ENCODE peak calls at places on chromosomes 1 and 21, in nine cellular contexts. One of them, this sample, is unnamed.

GRCh38 chr1:177898377-177898648 is 71.5 kb downstream of the SEC16B start:
- DNase-seq in upper lobe of right lung: no peak
- DNase-seq in trophoblast cell: no peak
- DNase-seq in Peyer's patch: no peak
- DNase-seq in SJSA1: no peak
- DNase-seq in CD8-positive, alpha-beta T cell: no peak
- DNase-seq in heart left ventricle: no peak
- DNase-seq in uterus: no peak
- DNase-seq in CD8-positive, alpha-beta memory T cell: no peak
- DNase-seq in this sample: no peak

GRCh38 chr1:159828916-159829634 is 2.4 kb downstream of the SLAMF8 start:
- DNase-seq in upper lobe of right lung: peak
- DNase-seq in trophoblast cell: peak
- DNase-seq in Peyer's patch: peak
- DNase-seq in SJSA1: no peak
- DNase-seq in CD8-positive, alpha-beta T cell: no peak
- DNase-seq in heart left ventricle: peak
- DNase-seq in uterus: no peak
- DNase-seq in CD8-positive, alpha-beta memory T cell: no peak
- DNase-seq in this sample: no peak

GRCh38 chr1:8571200-8571984 is 246.0 kb downstream of the RERE start:
- DNase-seq in upper lobe of right lung: no peak
- DNase-seq in trophoblast cell: peak
- DNase-seq in Peyer's patch: no peak
- DNase-seq in SJSA1: no peak
- DNase-seq in CD8-positive, alpha-beta T cell: no peak
- DNase-seq in heart left ventricle: no peak
- DNase-seq in uterus: peak
- DNase-seq in CD8-positive, alpha-beta memory T cell: no peak
- DNase-seq in this sample: peak

GRCh38 chr1:69421286-69421685 is 146.4 kb upstream of the LRRC7 start:
- DNase-seq in upper lobe of right lung: no peak
- DNase-seq in trophoblast cell: no peak
- DNase-seq in Peyer's patch: no peak
- DNase-seq in SJSA1: peak
- DNase-seq in CD8-positive, alpha-beta T cell: no peak
- DNase-seq in heart left ventricle: no peak
- DNase-seq in uterus: no peak
- DNase-seq in CD8-positive, alpha-beta memory T cell: no peak
- DNase-seq in this sample: no peak

GRCh38 chr1:161261859-161262225 is 3.3 kb downstream of the PCP4L1 start:
- DNase-seq in upper lobe of right lung: no peak
- DNase-seq in trophoblast cell: no peak
- DNase-seq in Peyer's patch: no peak
- DNase-seq in SJSA1: no peak
- DNase-seq in CD8-positive, alpha-beta T cell: no peak
- DNase-seq in heart left ventricle: no peak
- DNase-seq in uterus: no peak
- DNase-seq in CD8-positive, alpha-beta memory T cell: no peak
- DNase-seq in this sample: no peak

GRCh38 chr1:207829576-207829975 is 77.7 kb downstream of the CD46 start:
- DNase-seq in upper lobe of right lung: no peak
- DNase-seq in trophoblast cell: no peak
- DNase-seq in Peyer's patch: no peak
- DNase-seq in SJSA1: no peak
- DNase-seq in CD8-positive, alpha-beta T cell: no peak
- DNase-seq in heart left ventricle: no peak
- DNase-seq in uterus: no peak
- DNase-seq in CD8-positive, alpha-beta memory T cell: no peak
- DNase-seq in this sample: no peak

GRCh38 chr1:22341791-22342605 is 109.7 kb upstream of the ZBTB40 start:
- DNase-seq in upper lobe of right lung: no peak
- DNase-seq in trophoblast cell: peak
- DNase-seq in Peyer's patch: no peak
- DNase-seq in SJSA1: no peak
- DNase-seq in CD8-positive, alpha-beta T cell: no peak
- DNase-seq in heart left ventricle: no peak
- DNase-seq in uterus: no peak
- DNase-seq in CD8-positive, alpha-beta memory T cell: no peak
- DNase-seq in this sample: no peak

GRCh38 chr21:44919913-44920693 is 596 bp downstream of the ITGB2 start:
- DNase-seq in upper lobe of right lung: peak
- DNase-seq in trophoblast cell: no peak
- DNase-seq in Peyer's patch: no peak
- DNase-seq in SJSA1: no peak
- DNase-seq in CD8-positive, alpha-beta T cell: peak
- DNase-seq in heart left ventricle: no peak
- DNase-seq in uterus: no peak
- DNase-seq in CD8-positive, alpha-beta memory T cell: no peak
- DNase-seq in this sample: no peak

GRCh38 chr1:110383311-110383990 is 7.4 kb downstream of the SLC16A4 start:
- DNase-seq in upper lobe of right lung: no peak
- DNase-seq in trophoblast cell: no peak
- DNase-seq in Peyer's patch: no peak
- DNase-seq in SJSA1: no peak
- DNase-seq in CD8-positive, alpha-beta T cell: no peak
- DNase-seq in heart left ventricle: no peak
- DNase-seq in uterus: no peak
- DNase-seq in CD8-positive, alpha-beta memory T cell: no peak
- DNase-seq in this sample: no peak

GRCh38 chr1:202462342-202463076 is 114.0 kb downstream of the PPP1R12B start:
- DNase-seq in upper lobe of right lung: no peak
- DNase-seq in trophoblast cell: no peak
- DNase-seq in Peyer's patch: no peak
- DNase-seq in SJSA1: no peak
- DNase-seq in CD8-positive, alpha-beta T cell: no peak
- DNase-seq in heart left ventricle: peak
- DNase-seq in uterus: no peak
- DNase-seq in CD8-positive, alpha-beta memory T cell: no peak
- DNase-seq in this sample: no peak

GRCh38 chr1:66867501-66867900 is 57.2 kb downstream of the DNAI4 start:
- DNase-seq in upper lobe of right lung: no peak
- DNase-seq in trophoblast cell: peak
- DNase-seq in Peyer's patch: no peak
- DNase-seq in SJSA1: no peak
- DNase-seq in CD8-positive, alpha-beta T cell: no peak
- DNase-seq in heart left ventricle: no peak
- DNase-seq in uterus: no peak
- DNase-seq in CD8-positive, alpha-beta memory T cell: no peak
- DNase-seq in this sample: no peak

GRCh38 chr1:25577151-25577920 is 33.9 kb downstream of the LDLRAP1 start:
- DNase-seq in upper lobe of right lung: no peak
- DNase-seq in trophoblast cell: no peak
- DNase-seq in Peyer's patch: no peak
- DNase-seq in SJSA1: no peak
- DNase-seq in CD8-positive, alpha-beta T cell: no peak
- DNase-seq in heart left ventricle: no peak
- DNase-seq in uterus: no peak
- DNase-seq in CD8-positive, alpha-beta memory T cell: no peak
- DNase-seq in this sample: no peak

GRCh38 chr1:117655220-117655577 is 49.4 kb downstream of the TENT5C start:
- DNase-seq in upper lobe of right lung: no peak
- DNase-seq in trophoblast cell: peak
- DNase-seq in Peyer's patch: peak
- DNase-seq in SJSA1: no peak
- DNase-seq in CD8-positive, alpha-beta T cell: no peak
- DNase-seq in heart left ventricle: no peak
- DNase-seq in uterus: no peak
- DNase-seq in CD8-positive, alpha-beta memory T cell: no peak
- DNase-seq in this sample: peak

GRCh38 chr1:117656202-117656641 is 50.4 kb downstream of the TENT5C start:
- DNase-seq in upper lobe of right lung: no peak
- DNase-seq in trophoblast cell: no peak
- DNase-seq in Peyer's patch: peak
- DNase-seq in SJSA1: no peak
- DNase-seq in CD8-positive, alpha-beta T cell: peak
- DNase-seq in heart left ventricle: no peak
- DNase-seq in uterus: no peak
- DNase-seq in CD8-positive, alpha-beta memory T cell: peak
- DNase-seq in this sample: no peak

GRCh38 chr1:117653195-117653594 is 47.3 kb downstream of the TENT5C start:
- DNase-seq in upper lobe of right lung: no peak
- DNase-seq in trophoblast cell: no peak
- DNase-seq in Peyer's patch: peak
- DNase-seq in SJSA1: no peak
- DNase-seq in CD8-positive, alpha-beta T cell: no peak
- DNase-seq in heart left ventricle: no peak
- DNase-seq in uterus: no peak
- DNase-seq in CD8-positive, alpha-beta memory T cell: no peak
- DNase-seq in this sample: no peak

GRCh38 chr1:117653732-117654484 is 48.1 kb downstream of the TENT5C start:
- DNase-seq in upper lobe of right lung: no peak
- DNase-seq in trophoblast cell: no peak
- DNase-seq in Peyer's patch: peak
- DNase-seq in SJSA1: no peak
- DNase-seq in CD8-positive, alpha-beta T cell: no peak
- DNase-seq in heart left ventricle: no peak
- DNase-seq in uterus: no peak
- DNase-seq in CD8-positive, alpha-beta memory T cell: peak
- DNase-seq in this sample: no peak

GRCh38 chr1:117654485-117655219 is 48.8 kb downstream of the TENT5C start:
- DNase-seq in upper lobe of right lung: no peak
- DNase-seq in trophoblast cell: peak
- DNase-seq in Peyer's patch: peak
- DNase-seq in SJSA1: no peak
- DNase-seq in CD8-positive, alpha-beta T cell: no peak
- DNase-seq in heart left ventricle: no peak
- DNase-seq in uterus: no peak
- DNase-seq in CD8-positive, alpha-beta memory T cell: peak
- DNase-seq in this sample: no peak
- H3K27ac ChIP-seq in upper lobe of right lung: no peak
- H3K27ac ChIP-seq in trophoblast cell: no peak
- H3K27ac ChIP-seq in Peyer's patch: peak
- H3K27ac ChIP-seq in SJSA1: no peak
- H3K27ac ChIP-seq in CD8-positive, alpha-beta T cell: no peak
- H3K27ac ChIP-seq in heart left ventricle: no peak
- H3K27ac ChIP-seq in uterus: no peak
- H3K27ac ChIP-seq in CD8-positive, alpha-beta memory T cell: peak
- H3K27ac ChIP-seq in this sample: peak

DNA sequence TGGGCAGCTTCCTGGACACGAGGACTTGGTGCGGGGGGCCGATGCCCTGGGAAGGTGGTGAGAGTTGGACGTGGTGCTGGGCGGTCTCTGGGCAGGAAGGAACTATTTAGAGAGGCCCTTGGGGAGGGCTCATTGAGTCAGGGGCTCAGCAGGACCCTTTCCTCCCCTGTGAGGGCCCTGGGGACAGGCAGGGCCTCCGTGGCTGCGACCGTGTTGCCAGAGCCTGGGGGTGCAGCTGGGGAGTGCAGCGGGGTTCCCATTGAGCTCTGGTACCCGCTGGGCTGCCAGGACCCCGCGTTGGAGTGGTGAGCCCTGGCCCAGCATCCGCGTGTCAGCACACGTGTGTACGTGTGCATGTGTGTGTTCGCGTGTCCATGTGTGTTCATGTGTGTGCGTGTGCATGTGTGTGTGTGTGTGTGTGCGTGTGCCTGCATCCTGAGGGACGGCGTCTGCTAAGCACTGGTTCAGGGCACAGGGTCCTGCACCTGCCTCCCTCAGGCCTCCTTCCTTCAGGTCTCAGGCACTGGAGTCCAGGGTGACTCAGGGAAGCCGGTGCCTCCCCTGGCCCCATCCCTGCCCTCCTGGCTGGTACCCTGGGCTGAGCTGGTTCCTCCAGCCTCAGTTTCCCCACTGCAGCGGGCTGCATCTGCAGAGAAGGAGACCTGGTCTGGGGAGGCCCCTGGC is 10.7 kb downstream of the RNF223 start:
- DNase-seq in upper lobe of right lung: no peak
- DNase-seq in trophoblast cell: no peak
- DNase-seq in Peyer's patch: no peak
- DNase-seq in SJSA1: no peak
- DNase-seq in CD8-positive, alpha-beta T cell: no peak
- DNase-seq in heart left ventricle: no peak
- DNase-seq in uterus: no peak
- DNase-seq in CD8-positive, alpha-beta memory T cell: no peak
- DNase-seq in this sample: no peak
- H3K27ac ChIP-seq in upper lobe of right lung: no peak
- H3K27ac ChIP-seq in trophoblast cell: no peak
- H3K27ac ChIP-seq in Peyer's patch: no peak
- H3K27ac ChIP-seq in SJSA1: no peak
- H3K27ac ChIP-seq in CD8-positive, alpha-beta T cell: no peak
- H3K27ac ChIP-seq in heart left ventricle: no peak
- H3K27ac ChIP-seq in uterus: no peak
- H3K27ac ChIP-seq in CD8-positive, alpha-beta memory T cell: peak
- H3K27ac ChIP-seq in this sample: peak

DNA sequence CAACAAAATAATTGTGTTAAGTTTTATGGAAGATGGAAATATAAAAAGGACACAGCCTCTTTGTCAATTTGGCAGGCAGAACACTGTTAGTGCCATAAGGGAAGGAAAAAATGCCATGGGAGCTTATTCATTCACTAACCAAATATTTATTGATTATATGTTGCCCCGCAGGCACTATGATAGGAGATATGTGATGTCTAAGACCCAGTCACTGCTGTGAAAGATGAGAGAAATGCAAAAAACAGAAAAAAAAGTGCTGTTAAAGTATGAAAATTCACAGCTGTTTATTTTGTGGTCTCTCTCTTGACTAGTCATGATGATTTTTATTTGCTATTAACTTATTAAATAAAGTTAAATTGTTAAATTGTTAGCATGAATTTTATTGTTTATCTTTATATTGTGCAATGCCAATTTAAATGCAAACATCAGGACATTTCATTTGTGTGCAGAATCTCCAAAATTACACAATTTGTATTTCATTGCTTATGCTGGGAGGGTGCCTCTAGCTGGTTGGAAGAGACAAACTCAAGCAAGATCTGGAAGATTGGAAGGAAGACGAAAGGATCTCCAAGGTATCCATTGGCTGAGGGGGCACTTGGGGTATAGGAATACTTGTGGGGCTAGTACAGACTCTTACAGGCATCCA is 17.8 kb upstream of the PTGFR start:
- DNase-seq in upper lobe of right lung: no peak
- DNase-seq in trophoblast cell: no peak
- DNase-seq in Peyer's patch: no peak
- DNase-seq in SJSA1: no peak
- DNase-seq in CD8-positive, alpha-beta T cell: no peak
- DNase-seq in heart left ventricle: no peak
- DNase-seq in uterus: no peak
- DNase-seq in CD8-positive, alpha-beta memory T cell: no peak
- DNase-seq in this sample: no peak
- H3K27ac ChIP-seq in upper lobe of right lung: no peak
- H3K27ac ChIP-seq in trophoblast cell: no peak
- H3K27ac ChIP-seq in Peyer's patch: no peak
- H3K27ac ChIP-seq in SJSA1: no peak
- H3K27ac ChIP-seq in CD8-positive, alpha-beta T cell: no peak
- H3K27ac ChIP-seq in heart left ventricle: no peak
- H3K27ac ChIP-seq in uterus: no peak
- H3K27ac ChIP-seq in CD8-positive, alpha-beta memory T cell: no peak
- H3K27ac ChIP-seq in this sample: no peak

DNA sequence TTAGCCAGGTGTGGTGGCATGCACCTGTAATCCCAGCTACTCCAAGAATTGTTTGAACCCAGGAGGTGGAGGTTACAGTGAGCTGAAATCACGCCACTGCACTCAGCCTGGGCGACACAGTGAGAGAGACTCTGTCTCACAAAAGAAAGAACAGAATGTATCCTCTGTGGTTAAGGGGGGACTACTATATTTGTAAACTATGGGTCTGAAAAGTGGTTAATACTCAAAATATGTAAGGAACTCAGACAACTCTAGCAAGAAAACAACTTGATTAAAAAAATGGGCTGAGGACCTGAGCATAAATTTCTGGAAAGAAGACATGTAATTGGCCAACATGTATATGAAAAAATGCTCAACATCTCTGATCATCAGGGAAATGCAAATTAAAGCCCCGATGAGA is 11.2 kb downstream of the FNBP1L start:
- DNase-seq in upper lobe of right lung: no peak
- DNase-seq in trophoblast cell: no peak
- DNase-seq in Peyer's patch: no peak
- DNase-seq in SJSA1: no peak
- DNase-seq in CD8-positive, alpha-beta T cell: no peak
- DNase-seq in heart left ventricle: no peak
- DNase-seq in uterus: no peak
- DNase-seq in CD8-positive, alpha-beta memory T cell: no peak
- DNase-seq in this sample: no peak
- H3K27ac ChIP-seq in upper lobe of right lung: no peak
- H3K27ac ChIP-seq in trophoblast cell: no peak
- H3K27ac ChIP-seq in Peyer's patch: no peak
- H3K27ac ChIP-seq in SJSA1: no peak
- H3K27ac ChIP-seq in CD8-positive, alpha-beta T cell: no peak
- H3K27ac ChIP-seq in heart left ventricle: no peak
- H3K27ac ChIP-seq in uterus: no peak
- H3K27ac ChIP-seq in CD8-positive, alpha-beta memory T cell: no peak
- H3K27ac ChIP-seq in this sample: no peak

This sample was measured in RWPE1.